ENCODE peak calls at places on chromosomes 12 and 14, in nine cellular contexts. N, Z, Q, J, P, X, F, S and V are unnamed samples.

GRCh38 chr12:48980953-48981756 is 3.0 kb downstream of the WNT1 start:
- DNase-seq in N (no peak), Z (peak), Q (no peak), J (no peak), P (peak), X (no peak), F (peak), S (no peak), V (no peak)

GRCh38 chr12:104344682-104345081 is 41.1 kb downstream of the EID3 start:
- DNase-seq in N (no peak), Z (no peak), Q (no peak), J (no peak), P (no peak), X (no peak), F (no peak), S (no peak), V (no peak)

GRCh38 chr14:93115920-93116675 is at the start of gene ITPK1:
- DNase-seq in N (peak), Z (peak), Q (peak), J (peak), P (peak), X (no peak), F (peak), S (no peak), V (no peak)

GRCh38 chr12:132392389-132393244 is 63.2 kb upstream of the GALNT9 start:
- DNase-seq in N (no peak), Z (no peak), Q (no peak), J (no peak), P (no peak), X (no peak), F (peak), S (no peak), V (no peak)

GRCh38 chr12:21296751-21297406 is 37.8 kb downstream of the SLCO1A2 start:
- DNase-seq in N (no peak), Z (no peak), Q (no peak), J (no peak), P (no peak), X (no peak), F (no peak), S (no peak), V (no peak)

GRCh38 chr12:106602071-106602470 is 19.3 kb downstream of the RFX4 start:
- DNase-seq in N (no peak), Z (no peak), Q (no peak), J (no peak), P (no peak), X (no peak), F (no peak), S (no peak), V (no peak)

GRCh38 chr12:67442347-67442841 is 173.2 kb downstream of the CAND1 start:
- DNase-seq in N (no peak), Z (no peak), Q (no peak), J (no peak), P (no peak), X (peak), F (no peak), S (no peak), V (no peak)

GRCh38 chr14:34087556-34087955 is 136.7 kb upstream of the EGLN3 start:
- DNase-seq in N (no peak), Z (no peak), Q (no peak), J (no peak), P (no peak), X (no peak), F (no peak), S (no peak), V (no peak)

GRCh38 chr14:51335521-51335920 is 95.5 kb downstream of the TMX1 start:
- DNase-seq in N (peak), Z (no peak), Q (peak), J (no peak), P (no peak), X (no peak), F (no peak), S (no peak), V (no peak)

GRCh38 chr14:30410986-30411385 is 148.0 kb upstream of the G2E3 start:
- DNase-seq in N (no peak), Z (no peak), Q (no peak), J (no peak), P (no peak), X (no peak), F (no peak), S (no peak), V (no peak)

GRCh38 chr14:101193845-101194355 is 290.4 kb upstream of the RTL1 start:
- DNase-seq in N (no peak), Z (no peak), Q (no peak), J (no peak), P (no peak), X (no peak), F (no peak), S (peak), V (no peak)